ENCODE peak calls at places on chromosomes 4 and X, in eight cellular contexts. Z is MM.1S, P is GM23338, D is GM23248, S is OCI-LY7, U is PC-3, A is HCT116, O is hepatocyte. N is an unnamed sample.

GRCh38 chrX:10450959-10451355 is 169.4 kb downstream of the MID1 start:
- DNase-seq in A (no peak), U (no peak), O (no peak), S (no peak), Z (no peak), D (peak), P (no peak), N (no peak)

GRCh38 chrX:114841051-114841450 is 176.4 kb downstream of the IL13RA2 start:
- DNase-seq in U (peak), O (no peak), D (peak), Z (no peak), S (no peak), P (no peak), A (no peak), N (no peak)

GRCh38 chrX:140157611-140158010 is 192.3 kb upstream of the CXorf66 start:
- DNase-seq in D (no peak), P (peak), A (no peak), Z (no peak), S (no peak), O (no peak), U (peak), N (peak)

GRCh38 chr4:26248647-26249046 is 72.2 kb upstream of the RBPJ start:
- DNase-seq in O (no peak), A (no peak), D (no peak), Z (no peak), U (no peak), S (no peak), P (no peak), N (no peak)

GRCh38 chr4:59818656-59819055 is 1381.5 kb upstream of the ADGRL3 start:
- DNase-seq in A (no peak), S (no peak), P (no peak), Z (peak), D (no peak), U (peak), O (no peak), N (no peak)

GRCh38 chr4:133839326-133839725 is 362.3 kb downstream of the PABPC4L start:
- DNase-seq in S (no peak), O (no peak), Z (no peak), A (no peak), P (peak), U (peak), D (peak), N (no peak)

GRCh38 chr4:1035510-1035909 is 24.1 kb downstream of the FGFRL1 start:
- DNase-seq in D (peak), A (no peak), S (no peak), Z (no peak), P (no peak), U (no peak), O (no peak), N (no peak)

GRCh38 chr4:134627386-134627785 is 425.8 kb upstream of the PABPC4L start:
- DNase-seq in D (no peak), U (no peak), A (no peak), O (peak), S (no peak), Z (no peak), P (no peak), N (no peak)

GRCh38 chr4:61373901-61374611 is 173.9 kb downstream of the ADGRL3 start:
- DNase-seq in P (no peak), O (no peak), A (no peak), D (no peak), S (no peak), Z (no peak), U (peak), N (no peak)

GRCh38 chr4:41319553-41319952 is 62.8 kb downstream of the UCHL1 start:
- DNase-seq in O (peak), P (no peak), D (no peak), U (peak), Z (no peak), A (peak), S (no peak), N (no peak)

GRCh38 chr4:177119021-177119461 is 190.6 kb upstream of the NEIL3 start:
- DNase-seq in P (no peak), A (no peak), S (no peak), Z (no peak), O (no peak), U (no peak), D (peak), N (no peak)

GRCh38 chrX:77342028-77342427 is 105.2 kb upstream of the FGF16 start:
- DNase-seq in D (no peak), Z (no peak), U (no peak), A (no peak), P (no peak), S (no peak), O (no peak), N (no peak)

GRCh38 chr4:121155893-121156292 is 8.2 kb downstream of the TNIP3 start:
- DNase-seq in A (no peak), S (no peak), D (peak), U (peak), Z (no peak), P (no peak), O (no peak), N (no peak)

GRCh38 chr4:31325300-31325699 is 605.1 kb downstream of the PCDH7 start:
- DNase-seq in U (no peak), P (no peak), Z (no peak), S (no peak), O (no peak), D (no peak), A (no peak), N (no peak)

GRCh38 chr4:2186133-2186864 is 55.6 kb downstream of the HAUS3 start:
- DNase-seq in Z (peak), P (peak), O (peak), A (peak), U (peak), D (no peak), S (peak), N (peak)

GRCh38 chr4:41957634-41958033 is 22.4 kb downstream of the TMEM33 start:
- DNase-seq in O (peak), U (peak), S (peak), P (peak), Z (peak), A (peak), D (peak), N (peak)

GRCh38 chr4:99816611-99817309 is at the start of gene DAPP1:
- DNase-seq in O (peak), Z (peak), D (no peak), P (no peak), A (no peak), U (peak), S (peak), N (no peak)

GRCh38 chrX:151227637-151228036 is 51.3 kb downstream of the GPR50 start:
- DNase-seq in S (no peak), U (no peak), A (no peak), O (peak), P (peak), D (no peak), Z (no peak), N (peak)

GRCh38 chr4:62487016-62487415 is 1286.9 kb downstream of the ADGRL3 start:
- DNase-seq in A (no peak), D (no peak), U (peak), Z (no peak), O (no peak), P (no peak), S (no peak), N (no peak)

GRCh38 chr4:4541661-4542570 is at the start of gene STX18:
- DNase-seq in A (peak), U (peak), Z (peak), S (peak), P (peak), O (peak), D (peak), N (peak)

GRCh38 chrX:4043951-4044350 is 330.5 kb upstream of the PRKX start:
- DNase-seq in D (no peak), U (no peak), P (no peak), O (no peak), S (no peak), Z (no peak), A (no peak), N (no peak)

GRCh38 chr4:688695-689497 is at the start of gene SLC49A3:
- DNase-seq in A (no peak), Z (no peak), O (peak), S (no peak), D (peak), U (no peak), P (peak), N (peak)

GRCh38 chr4:65089666-65090065 is 580.6 kb downstream of the EPHA5 start:
- DNase-seq in S (no peak), D (peak), O (peak), A (no peak), Z (peak), P (no peak), U (peak), N (peak)

GRCh38 chr4:183323295-183323694 is 1.1 kb upstream of the CLDN24 start:
- DNase-seq in S (no peak), D (no peak), U (no peak), A (no peak), P (no peak), Z (no peak), O (no peak), N (no peak)

GRCh38 chr4:48360285-48360965 is 19.1 kb downstream of the SLAIN2 start:
- DNase-seq in Z (no peak), P (no peak), A (no peak), O (no peak), U (no peak), D (peak), S (no peak), N (no peak)

GRCh38 chrX:138775501-138775900 is 64.0 kb upstream of the FGF13 start:
- DNase-seq in P (peak), U (peak), D (peak), S (peak), Z (peak), O (peak), A (no peak), N (peak)

GRCh38 chrX:18676470-18676869 is 4.6 kb upstream of the RS1 start:
- DNase-seq in S (no peak), Z (no peak), P (peak), O (peak), U (no peak), A (no peak), D (no peak), N (peak)

GRCh38 chr4:118888666-118889312 is at the start of gene SYNPO2:
- DNase-seq in S (peak), Z (peak), D (peak), U (peak), P (peak), A (peak), O (peak), N (peak)

GRCh38 chrX:134886201-134886600 is 104.6 kb upstream of the SMIM10 start:
- DNase-seq in O (peak), U (peak), S (no peak), D (peak), Z (no peak), P (no peak), A (peak), N (no peak)

GRCh38 chr4:169899295-169899694 is 126.9 kb downstream of the MFAP3L start:
- DNase-seq in O (no peak), P (no peak), U (peak), Z (no peak), S (no peak), A (peak), D (no peak), N (no peak)

GRCh38 chrX:118595501-118596042 is 100.0 kb downstream of the DOCK11 start:
- DNase-seq in S (no peak), Z (no peak), D (no peak), A (no peak), U (no peak), O (no peak), P (no peak), N (no peak)

GRCh38 chrX:10569946-10570345 is 50.4 kb downstream of the MID1 start:
- DNase-seq in O (no peak), Z (no peak), U (no peak), D (peak), S (no peak), A (no peak), P (no peak), N (no peak)

GRCh38 chr4:17562157-17562556 is 14.8 kb upstream of the LAP3 start:
- DNase-seq in A (no peak), S (peak), O (no peak), Z (no peak), P (peak), U (peak), D (peak), N (peak)

GRCh38 chr4:101393256-101393655 is 45.9 kb upstream of the PPP3CA start:
- DNase-seq in P (no peak), U (peak), D (peak), Z (no peak), S (no peak), O (peak), A (peak), N (no peak)

GRCh38 chrX:40012039-40012799 is 85.5 kb downstream of the BCOR start:
- DNase-seq in A (no peak), O (peak), S (no peak), U (peak), D (peak), Z (no peak), P (peak), N (peak)

GRCh38 chr4:113059783-113060182 is 10.3 kb downstream of the ANK2 start:
- DNase-seq in S (no peak), O (no peak), U (no peak), Z (no peak), A (no peak), P (no peak), D (no peak), N (no peak)

GRCh38 chrX:153517421-153517820 is at the start of gene ATP2B3:
- DNase-seq in A (no peak), O (no peak), S (no peak), Z (no peak), D (no peak), P (peak), U (no peak), N (peak)

GRCh38 chr4:107757293-107757692 is 37.3 kb upstream of the PAPSS1 start:
- DNase-seq in D (no peak), S (no peak), U (no peak), Z (no peak), A (no peak), P (no peak), O (no peak), N (no peak)

GRCh38 chr4:75995727-75996126 is 5.0 kb upstream of the SDAD1 start:
- DNase-seq in Z (peak), D (peak), U (peak), O (peak), S (peak), P (peak), A (peak), N (peak)

DNA sequence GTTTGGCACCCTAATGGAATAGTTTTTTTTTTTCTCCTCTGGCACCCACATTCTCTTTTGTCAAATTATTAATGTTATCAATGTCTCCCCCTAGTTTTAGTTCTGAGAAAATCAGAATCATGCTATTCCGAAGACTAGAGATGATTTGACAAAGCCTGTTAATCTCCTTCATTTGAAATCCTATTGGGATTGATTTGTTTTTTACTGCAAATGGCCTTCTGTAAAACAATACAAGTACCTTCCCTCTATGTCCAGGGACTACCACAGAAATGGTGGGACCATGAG is 57.4 kb downstream of the UGT2B10 start:
- DNase-seq in Z (no peak), A (no peak), D (no peak), S (no peak), O (no peak), P (no peak), U (no peak), N (no peak)
- H3K4me2 ChIP-seq in Z (no peak), A (no peak), D (no peak), S (no peak), O (peak), P (no peak), U (no peak), N (no peak)

GRCh38 chrX:17564689-17565409 is 172.4 kb upstream of the SCML1 start:
- DNase-seq in D (peak), S (no peak), P (no peak), A (no peak), O (no peak), Z (no peak), U (no peak), N (no peak)

GRCh38 chrX:17563076-17563475 is 174.2 kb upstream of the SCML1 start:
- DNase-seq in A (no peak), D (no peak), O (no peak), U (peak), Z (no peak), S (no peak), P (no peak), N (no peak)

GRCh38 chrX:17567173-17567572 is 170.1 kb upstream of the SCML1 start:
- DNase-seq in O (no peak), S (no peak), A (no peak), Z (no peak), U (no peak), P (no peak), D (peak), N (no peak)

GRCh38 chrX:17563515-17563914 is 173.8 kb upstream of the SCML1 start:
- DNase-seq in D (no peak), P (no peak), O (no peak), U (peak), Z (no peak), S (no peak), A (no peak), N (no peak)

GRCh38 chrX:17567821-17568220 is 169.5 kb upstream of the SCML1 start:
- DNase-seq in Z (no peak), U (no peak), S (no peak), P (no peak), O (no peak), D (no peak), A (no peak), N (no peak)
- H3K27ac ChIP-seq in Z (no peak), U (no peak), S (no peak), P (no peak), O (no peak), D (no peak), A (no peak), N (no peak)

GRCh38 chrX:8319359-8319758 is 145.3 kb upstream of the VCX3B start:
- DNase-seq in S (no peak), O (no peak), Z (no peak), U (no peak), D (no peak), P (peak), A (no peak), N (no peak)

GRCh38 chrX:8323356-8323755 is 141.3 kb upstream of the VCX3B start:
- DNase-seq in D (no peak), O (no peak), S (no peak), Z (peak), A (no peak), P (peak), U (peak), N (no peak)
- TF ChIP-seq EZH2phosphoT487 in D (no peak), O (no peak), S (no peak), Z (no peak), A (no peak), P (no peak), U (no peak), N (no peak)

DNA sequence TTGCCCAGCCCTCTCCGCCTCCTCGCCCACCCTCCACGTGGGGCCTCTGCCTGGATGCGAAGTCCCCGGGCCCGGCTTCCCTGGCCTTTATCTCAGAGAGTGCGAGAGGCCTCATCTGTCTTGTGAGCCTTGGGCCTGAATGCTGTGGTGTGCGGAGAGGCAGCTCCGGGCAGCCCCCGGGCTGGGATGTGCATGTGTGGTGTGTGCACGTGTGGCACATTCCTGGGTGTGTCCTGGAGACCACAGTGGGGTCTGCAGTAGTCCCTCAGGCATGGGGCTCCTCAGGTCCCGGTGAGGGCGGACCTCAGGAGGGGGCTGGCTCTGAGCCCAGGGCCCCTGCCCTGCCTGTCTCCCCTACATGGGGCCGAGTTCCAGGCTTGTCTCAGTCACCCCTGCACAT is 31.4 kb downstream of the DOK7 start:
- DNase-seq in Z (no peak), D (no peak), S (no peak), P (no peak), A (no peak), O (no peak), U (no peak), N (peak)
- H3K4me2 ChIP-seq in Z (no peak), D (no peak), S (no peak), P (no peak), A (no peak), O (no peak), U (no peak), N (peak)

GRCh38 chr4:123216946-123217345 is 179.6 kb upstream of the SPRY1 start:
- DNase-seq in S (no peak), O (no peak), A (no peak), U (no peak), D (no peak), Z (no peak), P (no peak), N (no peak)

GRCh38 chr4:123217676-123218075 is 178.9 kb upstream of the SPRY1 start:
- DNase-seq in P (no peak), A (no peak), O (no peak), U (no peak), S (no peak), D (no peak), Z (no peak), N (no peak)
- H3K27ac ChIP-seq in P (no peak), A (no peak), O (no peak), U (no peak), S (no peak), D (no peak), Z (no peak), N (no peak)

GRCh38 chrX:11579856-11580595 is 85.7 kb downstream of the ARHGAP6 start:
- DNase-seq in P (no peak), Z (no peak), D (no peak), S (no peak), A (no peak), U (peak), O (no peak), N (no peak)

GRCh38 chrX:11585174-11585573 is 80.5 kb downstream of the ARHGAP6 start:
- DNase-seq in Z (no peak), S (no peak), A (no peak), D (no peak), P (no peak), U (no peak), O (no peak), N (no peak)

GRCh38 chrX:11577603-11578002 is 88.1 kb downstream of the ARHGAP6 start:
- DNase-seq in P (no peak), S (no peak), Z (no peak), A (no peak), O (no peak), U (no peak), D (no peak), N (no peak)

GRCh38 chrX:11575332-11575731 is 90.4 kb downstream of the ARHGAP6 start:
- DNase-seq in Z (no peak), P (no peak), S (no peak), A (no peak), D (no peak), O (no peak), U (no peak), N (no peak)

DNA sequence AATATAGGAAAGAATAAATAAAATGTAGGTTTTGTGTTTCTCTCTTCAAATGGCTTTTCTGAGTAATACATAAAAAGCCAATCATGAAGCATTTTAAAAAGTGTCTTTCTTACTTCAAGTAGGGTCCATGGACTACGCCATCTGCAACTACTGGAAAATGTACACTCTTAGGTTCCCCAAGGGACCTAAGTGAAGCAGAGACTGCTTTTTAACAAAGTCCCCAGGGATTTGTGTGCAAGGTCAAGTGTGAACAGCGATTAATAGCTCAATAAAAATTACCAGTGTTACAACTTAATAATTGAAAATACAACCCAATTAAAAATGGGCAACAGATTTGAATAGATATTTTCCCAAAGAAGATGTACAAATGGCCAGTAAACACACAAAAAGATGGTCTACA is 84.9 kb downstream of the ARHGAP6 start:
- DNase-seq in D (no peak), Z (no peak), S (peak), A (no peak), P (no peak), O (no peak), U (no peak), N (no peak)
- TF ChIP-seq EZH2phosphoT487 in D (no peak), Z (no peak), S (no peak), A (no peak), P (no peak), O (no peak), U (no peak), N (no peak)

GRCh38 chr4:84298023-84298718 is 200.9 kb downstream of the NKX6-1 start:
- DNase-seq in P (no peak), S (no peak), O (no peak), Z (no peak), D (no peak), A (no peak), U (no peak), N (no peak)
- H3K4me2 ChIP-seq in P (peak), S (no peak), O (no peak), Z (no peak), D (no peak), A (no peak), U (no peak), N (peak)

N was measured in neural progenitor cell.